ENCODE peak calls at places on chromosomes 5 and 9, in ten cellular contexts. Q is uterus, Y is prostate gland, X is heart left ventricle, I is H54, P is endothelial cell of umbilical vein, C is tibial nerve, V is body of pancreas, D is H1, A is transverse colon. M is an unnamed sample.

GRCh38 chr9:1173211-1173610 is 123.1 kb downstream of the DMRT2 start:
- DNase-seq in Q (no peak), Y (no peak), X (no peak), I (no peak), P (no peak), C (no peak), V (peak; percentile 27), D (no peak), A (peak; percentile 49), M (no peak)

GRCh38 chr5:68950111-68950510 is 143.7 kb upstream of the SLC30A5 start:
- DNase-seq in Q (no peak), Y (peak; percentile 80), X (no peak), I (no peak), P (no peak), C (no peak), V (no peak), D (no peak), A (no peak), M (no peak)

GRCh38 chr5:143585970-143586369 is 182.5 kb upstream of the NR3C1 start:
- DNase-seq in Q (no peak), Y (no peak), X (no peak), I (no peak), P (peak; percentile 61), C (no peak), V (no peak), D (no peak), A (no peak), M (no peak)

GRCh38 chr5:106601605-106602004 is 1069.1 kb downstream of the EFNA5 start:
- DNase-seq in Q (no peak), Y (no peak), X (no peak), I (no peak), P (no peak), C (no peak), V (no peak), D (no peak), A (no peak), M (no peak)

GRCh38 chr5:15757103-15757502 is 257.1 kb downstream of the FBXL7 start:
- DNase-seq in Q (no peak), Y (no peak), X (no peak), I (no peak), P (no peak), C (no peak), V (no peak), D (no peak), A (no peak), M (no peak)

GRCh38 chr5:154207204-154207603 is 16.7 kb downstream of the GALNT10 start:
- DNase-seq in Q (no peak), Y (no peak), X (no peak), I (no peak), P (no peak), C (no peak), V (no peak), D (no peak), A (no peak), M (no peak)

GRCh38 chr5:168683247-168683926 is 104.2 kb upstream of the PANK3 start:
- DNase-seq in Q (no peak), Y (no peak), X (no peak), I (no peak), P (no peak), C (no peak), V (no peak), D (no peak), A (no peak), M (no peak)

GRCh38 chr9:110283736-110284135 is 27.4 kb upstream of the TXN start:
- DNase-seq in Q (no peak), Y (no peak), X (no peak), I (no peak), P (no peak), C (no peak), V (no peak), D (no peak), A (no peak), M (no peak)

GRCh38 chr5:150209020-150209635 is 19.3 kb downstream of the SLC6A7 start:
- DNase-seq in Q (no peak), Y (peak; percentile 51), X (no peak), I (peak; percentile 94), P (no peak), C (peak; percentile 16), V (no peak), D (no peak), A (peak; percentile 85), M (no peak)

GRCh38 chr9:81823672-81824554 is 104.3 kb upstream of the SPATA31D4 start:
- DNase-seq in Q (no peak), Y (no peak), X (no peak), I (no peak), P (no peak), C (no peak), V (no peak), D (no peak), A (no peak), M (no peak)

GRCh38 chr5:177455661-177456590 is 9.3 kb downstream of the PRR7 start:
- DNase-seq in Q (peak; percentile 94), Y (peak; percentile 91), X (peak; percentile 92), I (peak; percentile 97), P (peak; percentile 84), C (peak; percentile 95), V (peak; percentile 97), D (peak; percentile 84), A (peak; percentile 97), M (peak; percentile 79)
- TF ChIP-seq POLR2A in Q (no peak), Y (no peak), X (no peak), I (no peak), P (peak; percentile 42), C (no peak), V (no peak), D (no peak), A (no peak), M (no peak)

GRCh38 chr9:68779558-68780376 is 74.7 kb downstream of the PIP5K1B start:
- DNase-seq in Q (peak; percentile 94), Y (peak; percentile 85), X (peak; percentile 97), I (peak; percentile 86), P (peak; percentile 96), C (peak; percentile 90), V (peak; percentile 95), D (peak; percentile 84), A (peak; percentile 95), M (peak; percentile 87)
- TF ChIP-seq POLR2A in Q (peak; percentile 93), Y (peak; percentile 81), X (peak; percentile 93), I (peak; percentile 82), P (peak; percentile 54), C (peak; percentile 89), V (peak; percentile 91), D (peak; percentile 81), A (peak; percentile 86), M (peak; percentile 84)

GRCh38 chr9:128370367-128370751 is 815 bp upstream of the URM1 start:
- DNase-seq in Q (no peak), Y (no peak), X (no peak), I (no peak), P (no peak), C (no peak), V (no peak), D (no peak), A (no peak), M (no peak)

GRCh38 chr9:128372784-128373183 is 1.6 kb downstream of the URM1 start:
- DNase-seq in Q (no peak), Y (no peak), X (no peak), I (no peak), P (peak; percentile 15), C (no peak), V (no peak), D (no peak), A (no peak), M (no peak)

GRCh38 chr9:128371622-128372117 is 496 bp downstream of the URM1 start:
- DNase-seq in Q (no peak), Y (no peak), X (no peak), I (no peak), P (peak; percentile 37), C (no peak), V (no peak), D (no peak), A (no peak), M (no peak)

GRCh38 chr9:128372188-128372641 is 1.0 kb downstream of the URM1 start:
- DNase-seq in Q (no peak), Y (no peak), X (no peak), I (no peak), P (peak; percentile 60), C (no peak), V (no peak), D (no peak), A (no peak), M (no peak)

DNA sequence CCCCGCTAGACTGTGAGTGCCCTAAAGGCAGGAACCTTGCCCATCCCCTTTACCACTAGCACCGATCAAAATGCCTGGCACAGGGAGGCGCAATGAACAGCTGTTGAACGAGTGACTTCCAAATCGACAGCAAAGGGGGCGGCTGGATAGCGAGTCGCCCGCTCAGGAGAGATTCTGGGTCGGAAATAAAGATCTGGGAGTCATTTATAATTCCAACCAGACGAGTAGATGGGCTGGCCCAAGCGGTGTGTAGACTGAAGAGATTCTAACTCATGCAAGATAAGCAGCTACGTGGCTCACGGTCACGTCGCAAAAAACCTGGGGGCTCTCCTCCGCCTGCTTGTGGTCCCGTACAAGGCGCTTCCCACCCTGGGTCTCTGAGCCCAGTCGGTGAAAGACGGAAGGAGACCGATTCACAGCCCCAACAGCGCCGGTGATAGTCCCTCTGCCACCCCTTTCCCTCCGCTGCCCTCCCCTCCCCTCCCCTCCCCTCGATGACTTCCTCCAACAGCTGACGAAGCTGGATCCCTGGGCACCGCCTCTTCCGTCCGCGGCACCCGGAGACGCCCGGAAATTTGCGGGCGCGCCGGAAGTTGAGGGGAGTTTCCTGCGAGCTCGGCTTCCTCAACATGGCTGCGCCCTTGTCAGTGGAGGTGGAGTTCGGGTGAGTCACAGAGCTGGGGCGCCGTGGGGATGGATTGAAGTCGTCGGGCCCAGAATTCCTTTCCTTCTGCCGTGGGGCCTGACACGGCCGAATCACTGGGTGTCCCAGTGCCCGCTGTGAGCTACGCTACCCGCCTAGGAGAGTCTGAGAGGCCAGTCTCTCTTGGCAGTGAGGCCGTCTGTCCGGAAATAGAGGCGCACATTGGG is at the start of gene URM1:
- DNase-seq in Q (peak; percentile 96), Y (peak; percentile 95), X (peak; percentile 96), I (peak; percentile 99), P (peak; percentile 98), C (peak; percentile 87), V (peak; percentile 94), D (peak; percentile 70), A (peak; percentile 96), M (peak; percentile 94)
- TF ChIP-seq POLR2A in Q (peak; percentile 90), Y (peak; percentile 71), X (peak; percentile 91), I (peak; percentile 87), P (peak; percentile 91), C (peak; percentile 94), V (peak; percentile 96), D (no peak), A (peak; percentile 93), M (peak; percentile 93)

DNA sequence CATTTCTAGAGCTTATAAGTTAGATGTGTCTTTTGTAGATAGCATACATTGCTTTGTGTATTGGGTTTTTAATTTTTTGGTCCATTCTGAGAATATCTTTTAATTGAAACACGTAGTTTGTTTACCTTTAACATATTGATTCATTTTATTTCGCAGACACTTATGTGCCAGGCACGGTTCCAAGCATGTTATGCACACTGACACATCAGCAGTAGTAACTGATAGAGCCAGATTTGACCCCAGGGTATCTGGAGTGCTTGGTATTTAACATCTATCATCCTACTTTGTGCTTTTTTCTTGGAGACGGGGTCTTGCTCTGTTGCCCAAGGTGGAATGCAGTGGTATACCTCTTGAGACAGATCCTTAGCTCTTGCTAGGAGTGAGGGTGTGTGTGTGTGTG is 71.9 kb downstream of the USP20 start:
- DNase-seq in Q (no peak), Y (no peak), X (no peak), I (no peak), P (no peak), C (no peak), V (no peak), D (no peak), A (no peak), M (no peak)
- TF ChIP-seq POLR2A in Q (no peak), Y (no peak), X (no peak), I (no peak), P (no peak), C (no peak), V (no peak), D (no peak), A (no peak), M (no peak)